ENCODE peak calls at places on chromosome 20, in ten cellular contexts. T is H9; K is tibial artery; E is mammary epithelial cell; Q is MM.1S; F is AG04450; V is thoracic aorta; W is effector memory CD4-positive, alpha-beta T cell; U is T-helper 17 cell; L is GM12878. I is an unnamed sample.

GRCh38 chr20:6053776-6054688 is at the start of gene LRRN4:
- DNase-seq in T (peak; percentile 79), K (no peak), E (peak; percentile 80), Q (no peak), F (no peak), V (no peak), W (no peak), U (no peak), L (no peak), I (no peak)

GRCh38 chr20:823326-823902 is 10.1 kb upstream of the FAM110A start:
- DNase-seq in T (no peak), K (no peak), E (no peak), Q (no peak), F (no peak), V (no peak), W (no peak), U (no peak), L (no peak), I (no peak)

GRCh38 chr20:10648651-10649050 is 25.1 kb downstream of the JAG1 start:
- DNase-seq in T (no peak), K (peak; percentile 9), E (no peak), Q (no peak), F (peak; percentile 56), V (no peak), W (no peak), U (no peak), L (peak; percentile 28), I (no peak)

GRCh38 chr20:62913043-62913630 is 13.2 kb downstream of the DIDO1 start:
- DNase-seq in T (no peak), K (no peak), E (no peak), Q (no peak), F (no peak), V (no peak), W (no peak), U (no peak), L (no peak), I (no peak)

GRCh38 chr20:47336013-47336754 is 20.3 kb downstream of the ZMYND8 start:
- DNase-seq in T (no peak), K (peak; percentile 62), E (peak; percentile 83), Q (no peak), F (no peak), V (no peak), W (no peak), U (no peak), L (no peak), I (no peak)

GRCh38 chr20:63332488-63333240 is 28.5 kb downstream of the CHRNA4 start:
- DNase-seq in T (no peak), K (no peak), E (no peak), Q (no peak), F (no peak), V (no peak), W (no peak), U (no peak), L (no peak), I (no peak)

GRCh38 chr20:63065911-63066310 is 59.1 kb upstream of the BHLHE23 start:
- DNase-seq in T (no peak), K (no peak), E (no peak), Q (no peak), F (no peak), V (no peak), W (no peak), U (peak; percentile 6), L (no peak), I (no peak)

GRCh38 chr20:10925767-10926166 is 252.0 kb upstream of the JAG1 start:
- DNase-seq in T (no peak), K (no peak), E (no peak), Q (no peak), F (no peak), V (no peak), W (no peak), U (no peak), L (no peak), I (no peak)

GRCh38 chr20:51454250-51454865 is 88.2 kb downstream of the NFATC2 start:
- DNase-seq in T (no peak), K (no peak), E (no peak), Q (no peak), F (no peak), V (no peak), W (no peak), U (no peak), L (no peak), I (no peak)

GRCh38 chr20:1909097-1909496 is 13.9 kb downstream of the SIRPA start:
- DNase-seq in T (no peak), K (no peak), E (no peak), Q (no peak), F (no peak), V (no peak), W (no peak), U (no peak), L (no peak), I (no peak)

GRCh38 chr20:57659789-57660509 is 39.7 kb upstream of the ZBP1 start:
- DNase-seq in T (no peak), K (peak; percentile 15), E (no peak), Q (no peak), F (no peak), V (peak; percentile 1), W (no peak), U (peak; percentile 1), L (no peak), I (no peak)

GRCh38 chr20:33370296-33370695 is 31.0 kb downstream of the CDK5RAP1 start:
- DNase-seq in T (no peak), K (no peak), E (no peak), Q (no peak), F (no peak), V (no peak), W (peak; percentile 79), U (peak; percentile 39), L (no peak), I (peak; percentile 63)

DNA sequence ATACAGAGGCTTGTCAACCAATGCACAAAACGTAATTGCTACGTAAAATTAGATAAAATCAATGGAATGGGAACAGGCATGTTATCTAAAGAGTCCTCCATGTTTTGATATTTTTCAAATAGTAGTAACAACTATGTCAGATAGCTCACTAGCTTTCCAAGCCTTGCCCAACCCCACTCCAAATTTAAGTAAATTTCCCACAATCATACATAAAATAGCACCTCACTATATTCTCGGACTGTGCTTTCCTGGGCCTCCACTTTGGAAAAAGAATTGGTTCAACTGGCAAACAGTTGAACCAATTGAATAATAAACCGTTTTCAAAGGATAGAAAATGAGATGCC is 3.6 kb downstream of the HAO1 start:
- DNase-seq in T (no peak), K (no peak), E (no peak), Q (no peak), F (no peak), V (no peak), W (no peak), U (no peak), L (no peak), I (no peak)
- H3K9me3 ChIP-seq in T (no peaks in the 10 kb centered on the region), K (no peaks in the 10 kb centered on the region), E (no peaks in the 10 kb centered on the region), Q (no peaks in the 10 kb centered on the region), F (peaks cover 3% of the 10 kb centered on the region), V (no peaks in the 10 kb centered on the region), W (no peaks in the 10 kb centered on the region), U (no peaks in the 10 kb centered on the region), L (no peaks in the 10 kb centered on the region), I (no peaks in the 10 kb centered on the region)

GRCh38 chr20:59628171-59628570 is 23.8 kb downstream of the PHACTR3 start:
- DNase-seq in T (no peak), K (no peak), E (no peak), Q (no peak), F (no peak), V (no peak), W (no peak), U (no peak), L (no peak), I (no peak)

GRCh38 chr20:59631751-59632380 is 27.5 kb downstream of the PHACTR3 start:
- DNase-seq in T (no peak), K (no peak), E (no peak), Q (no peak), F (no peak), V (no peak), W (no peak), U (no peak), L (no peak), I (no peak)

GRCh38 chr20:59629141-59630045 is 25.1 kb downstream of the PHACTR3 start:
- DNase-seq in T (no peak), K (no peak), E (no peak), Q (no peak), F (no peak), V (no peak), W (no peak), U (no peak), L (no peak), I (no peak)

GRCh38 chr20:59632426-59633113 is 28.2 kb downstream of the PHACTR3 start:
- DNase-seq in T (no peak), K (no peak), E (no peak), Q (no peak), F (no peak), V (no peak), W (no peak), U (no peak), L (no peak), I (no peak)

DNA sequence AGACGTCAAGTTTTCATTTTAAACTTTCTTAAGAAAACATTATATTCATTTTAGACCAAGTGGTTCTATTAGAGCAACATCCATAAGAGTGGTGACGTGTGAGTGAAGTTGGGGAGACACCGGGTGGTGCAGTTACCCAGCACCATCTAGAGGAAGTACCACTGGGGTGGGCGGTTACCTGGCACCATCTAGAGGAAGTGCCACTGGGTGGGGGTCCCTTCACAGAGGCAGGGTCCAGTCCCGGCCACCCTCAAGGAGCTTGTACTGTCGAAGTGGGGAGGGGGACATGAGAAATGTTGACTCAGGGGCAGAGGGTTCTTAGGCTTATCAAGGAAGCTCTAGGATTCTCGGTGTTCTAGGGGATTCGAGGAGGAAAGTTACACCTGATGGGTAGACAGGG is 26.2 kb downstream of the PHACTR3 start:
- DNase-seq in T (no peak), K (no peak), E (no peak), Q (no peak), F (no peak), V (no peak), W (no peak), U (no peak), L (no peak), I (no peak)
- H3K9me3 ChIP-seq in T (no peaks in the 10 kb centered on the region), K (no peaks in the 10 kb centered on the region), E (no peaks in the 10 kb centered on the region), Q (no peaks in the 10 kb centered on the region), F (peaks cover 30% of the 10 kb centered on the region), V (no peaks in the 10 kb centered on the region), W (no peaks in the 10 kb centered on the region), U (no peaks in the 10 kb centered on the region), L (no peaks in the 10 kb centered on the region), I (no peaks in the 10 kb centered on the region)

GRCh38 chr20:55582498-55582897 is 422.8 kb downstream of the CBLN4 start:
- DNase-seq in T (no peak), K (no peak), E (no peak), Q (no peak), F (no peak), V (no peak), W (no peak), U (no peak), L (no peak), I (no peak)
- H3K9me3 ChIP-seq in T (no peaks in the 10 kb centered on the region), K (no peaks in the 10 kb centered on the region), E (no peaks in the 10 kb centered on the region), Q (no peaks in the 10 kb centered on the region), F (peaks cover 7% of the 10 kb centered on the region), V (no peaks in the 10 kb centered on the region), W (no peaks in the 10 kb centered on the region), U (no peaks in the 10 kb centered on the region), L (no peaks in the 10 kb centered on the region), I (no peaks in the 10 kb centered on the region)

DNA sequence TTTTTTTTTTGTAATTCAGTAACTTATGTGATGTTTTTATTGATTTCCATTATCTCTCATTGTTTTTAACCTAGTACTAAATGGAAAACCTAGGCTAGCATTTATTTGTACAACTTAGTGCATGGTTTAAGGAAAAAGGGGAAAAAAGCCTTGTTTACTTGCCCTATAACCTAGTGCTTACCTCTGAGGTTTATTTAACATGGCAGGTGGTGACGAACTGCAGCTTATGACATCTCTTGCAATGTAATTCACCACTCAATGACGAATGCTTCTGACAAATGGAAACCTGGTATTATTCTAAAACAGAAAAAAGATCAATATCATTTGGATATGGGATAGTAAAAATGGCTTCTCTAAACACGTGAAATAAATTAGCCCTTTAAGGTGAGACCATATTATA is 618.6 kb upstream of the FLRT3 start:
- DNase-seq in T (no peak), K (no peak), E (no peak), Q (no peak), F (no peak), V (no peak), W (no peak), U (no peak), L (no peak), I (no peak)
- H3K9me3 ChIP-seq in T (no peaks in the 10 kb centered on the region), K (no peaks in the 10 kb centered on the region), E (no peaks in the 10 kb centered on the region), Q (no peaks in the 10 kb centered on the region), F (no peaks in the 10 kb centered on the region), V (no peaks in the 10 kb centered on the region), W (no peaks in the 10 kb centered on the region), U (no peaks in the 10 kb centered on the region), L (no peaks in the 10 kb centered on the region), I (no peaks in the 10 kb centered on the region)